ENCODE peak calls at places on chromosomes 7 and 10, in six cellular contexts. J, N, Q, G, W and S are unnamed samples.

GRCh38 chr7:8260871-8261707 is 878 bp downstream of the ICA1 start:
- DNase-seq in J (no peak), N (peak), Q (peak), G (no peak), W (no peak), S (peak)

GRCh38 chr10:5915451-5915850 is 25.4 kb downstream of the FBH1 start:
- DNase-seq in J (no peak), N (no peak), Q (no peak), G (no peak), W (no peak), S (no peak)

GRCh38 chr10:110504111-110504735 is 6.5 kb downstream of the DUSP5 start:
- DNase-seq in J (no peak), N (peak), Q (peak), G (peak), W (peak), S (no peak)

GRCh38 chr10:62763155-62763554 is 41.4 kb upstream of the ADO start:
- DNase-seq in J (no peak), N (no peak), Q (no peak), G (no peak), W (peak), S (no peak)

GRCh38 chr7:78786055-78786454 is 667.4 kb downstream of the MAGI2 start:
- DNase-seq in J (no peak), N (no peak), Q (no peak), G (no peak), W (no peak), S (no peak)

GRCh38 chr10:96238889-96239624 is 32.3 kb downstream of the BLNK start:
- DNase-seq in J (no peak), N (no peak), Q (no peak), G (no peak), W (no peak), S (peak)

GRCh38 chr10:75404335-75405200 is 3.0 kb upstream of the ZNF503 start:
- DNase-seq in J (no peak), N (peak), Q (no peak), G (no peak), W (no peak), S (peak)

GRCh38 chr10:29407280-29407858 is 118.5 kb downstream of the LYZL1 start:
- DNase-seq in J (no peak), N (no peak), Q (peak), G (no peak), W (no peak), S (no peak)

GRCh38 chr7:44057849-44058758 is 7.3 kb downstream of the PGAM2 start:
- DNase-seq in J (no peak), N (peak), Q (no peak), G (no peak), W (no peak), S (peak)

DNA sequence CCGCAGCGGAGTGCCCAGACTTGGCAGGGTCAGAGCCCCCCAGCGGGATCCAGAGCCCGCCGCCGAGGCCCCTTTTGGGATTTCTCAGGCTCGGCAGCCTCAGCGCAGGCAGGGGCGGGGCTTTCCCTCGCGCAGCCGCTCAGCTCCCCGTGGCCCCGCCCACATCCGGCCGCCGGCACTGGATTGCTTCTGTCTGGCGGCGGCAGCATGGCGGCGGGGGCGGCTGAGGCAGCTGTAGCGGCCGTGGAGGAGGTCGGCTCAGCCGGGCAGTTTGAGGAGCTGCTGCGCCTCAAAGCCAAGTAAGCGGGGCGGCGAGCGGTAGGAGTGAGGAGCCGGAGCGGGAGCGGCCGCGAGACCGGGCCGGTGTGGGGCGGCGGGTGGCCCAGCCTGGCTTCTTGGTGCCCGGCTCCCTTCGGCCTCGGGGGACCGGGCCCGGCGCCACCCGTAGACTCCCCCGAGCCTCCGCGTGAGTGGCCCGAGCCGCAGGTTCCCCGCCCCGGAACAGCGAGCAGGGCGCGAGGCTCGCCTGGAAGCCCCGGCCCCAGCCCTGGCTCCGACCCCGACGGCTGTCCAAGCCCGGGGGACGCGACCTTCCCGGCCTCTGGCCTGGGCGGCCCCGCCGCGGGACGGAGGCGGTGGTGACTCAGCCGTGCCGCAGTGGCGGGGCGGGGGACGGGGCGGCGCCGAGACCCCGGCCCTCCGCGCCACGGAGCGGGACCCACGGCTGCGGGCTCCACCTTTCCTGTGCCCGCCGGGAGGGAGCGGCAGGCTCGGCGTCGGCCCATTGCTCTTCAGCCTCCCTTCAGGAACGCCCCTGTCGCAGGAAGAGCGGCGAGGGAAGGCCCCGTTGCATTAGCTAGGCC is at the start of gene GLRX3:
- DNase-seq in J (peak), N (peak), Q (peak), G (no peak), W (peak), S (peak)
- TF ChIP-seq CTCF in J (no peak), N (no peak), Q (no peak), G (no peak), W (no peak), S (no peak)

GRCh38 chr7:40346554-40346953 is 211.7 kb downstream of the SUGCT start:
- DNase-seq in J (no peak), N (no peak), Q (no peak), G (no peak), W (no peak), S (no peak)

GRCh38 chr7:40350100-40350499 is 215.3 kb downstream of the SUGCT start:
- DNase-seq in J (no peak), N (no peak), Q (no peak), G (no peak), W (no peak), S (no peak)

GRCh38 chr7:40348126-40348728 is 213.4 kb downstream of the SUGCT start:
- DNase-seq in J (no peak), N (no peak), Q (no peak), G (no peak), W (no peak), S (no peak)
- H3K4me3 ChIP-seq in J (no peak), N (no peak), Q (no peak), G (no peak), W (no peak), S (no peak)

GRCh38 chr7:4641091-4641666 is 40.9 kb upstream of the FOXK1 start:
- DNase-seq in J (no peak), N (no peak), Q (no peak), G (no peak), W (no peak), S (no peak)

GRCh38 chr7:4638781-4639575 is 43.1 kb upstream of the FOXK1 start:
- DNase-seq in J (no peak), N (no peak), Q (no peak), G (no peak), W (no peak), S (no peak)

GRCh38 chr7:4645241-4645640 is 36.9 kb upstream of the FOXK1 start:
- DNase-seq in J (no peak), N (no peak), Q (no peak), G (no peak), W (no peak), S (no peak)

GRCh38 chr7:4642468-4643203 is 39.5 kb upstream of the FOXK1 start:
- DNase-seq in J (no peak), N (no peak), Q (peak), G (no peak), W (no peak), S (no peak)

GRCh38 chr7:4641667-4642467 is 40.2 kb upstream of the FOXK1 start:
- DNase-seq in J (peak), N (peak), Q (peak), G (peak), W (peak), S (peak)
- TF ChIP-seq CTCF in J (peak), N (peak), Q (peak), G (peak), W (peak), S (peak)

GRCh38 chr7:100432053-100432452 is 2.4 kb downstream of the MEPCE start:
- DNase-seq in J (no peak), N (no peak), Q (no peak), G (no peak), W (no peak), S (no peak)
- H3K4me3 ChIP-seq in J (no peak), N (no peak), Q (peak), G (peak), W (no peak), S (peak)

DNA sequence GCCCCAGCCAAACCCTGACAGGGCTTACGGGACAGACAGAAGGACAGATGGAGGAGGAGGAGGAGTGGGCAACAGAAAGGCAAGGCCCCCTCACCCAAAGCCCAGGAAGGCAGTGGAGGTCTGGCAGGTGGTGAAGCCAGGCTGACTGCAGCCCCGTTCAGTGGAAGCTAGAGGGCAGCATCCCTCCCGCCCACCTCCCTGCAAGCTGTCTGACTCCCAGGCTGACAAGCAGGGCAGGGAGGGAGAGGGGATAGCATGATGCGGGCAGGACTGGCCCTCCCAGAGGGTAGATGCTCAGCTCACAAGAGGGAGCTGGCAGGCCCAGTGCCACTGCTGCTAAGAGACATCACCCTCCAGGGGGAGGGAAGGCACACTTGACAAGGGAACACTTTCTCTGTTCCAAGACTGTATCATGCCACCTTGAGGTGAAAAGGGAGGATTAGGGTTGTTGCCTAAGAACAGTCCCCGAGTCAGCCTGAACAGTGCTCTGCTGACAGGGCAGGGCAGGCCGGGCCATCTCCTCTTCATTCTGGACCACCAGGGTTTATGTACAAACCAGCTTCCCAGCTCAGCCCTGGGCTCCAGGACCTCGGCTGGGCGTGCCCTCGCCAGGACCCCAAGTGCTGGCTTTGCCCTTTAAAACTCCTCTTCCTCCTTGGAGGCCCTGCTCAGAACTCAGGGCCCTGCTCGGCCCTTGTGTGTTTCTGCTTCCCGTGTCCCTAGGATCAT is 61.8 kb downstream of the RASGEF1A start:
- DNase-seq in J (no peak), N (peak), Q (peak), G (peak), W (peak), S (peak)
- TF ChIP-seq CTCF in J (peak), N (peak), Q (peak), G (peak), W (peak), S (peak)

DNA sequence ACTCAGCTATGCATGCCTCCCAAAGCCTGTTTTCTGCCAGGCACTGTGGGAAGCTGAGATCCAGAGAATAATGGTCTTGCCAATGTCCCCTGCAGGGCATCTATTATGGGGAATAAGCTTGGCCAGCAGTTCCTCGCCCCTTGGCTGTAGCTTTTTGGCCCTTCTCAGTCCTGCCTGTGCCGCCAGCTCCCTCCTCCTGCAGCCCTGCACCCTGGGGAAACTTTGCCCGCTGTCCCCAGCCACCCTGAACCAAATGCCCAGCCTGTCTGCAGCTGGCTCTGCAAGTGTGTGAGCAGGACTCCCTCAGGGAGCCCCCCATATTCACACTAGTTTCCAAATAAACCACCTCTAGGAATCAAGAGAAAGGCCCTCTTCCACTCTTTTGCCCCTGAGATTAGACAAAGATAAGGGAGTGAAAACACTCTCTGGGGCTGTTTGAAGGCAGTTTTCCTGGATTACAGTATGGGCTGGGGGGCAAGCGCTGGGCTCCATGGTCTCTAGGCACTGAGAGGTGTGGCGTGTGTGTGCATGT is 867 bp downstream of the AQP1 start:
- DNase-seq in J (no peak), N (no peak), Q (no peak), G (no peak), W (no peak), S (no peak)
- H3K4me3 ChIP-seq in J (no peak), N (peak), Q (no peak), G (no peak), W (peak), S (no peak)

GRCh38 chr10:72375173-72375572 is 20.5 kb upstream of the DNAJB12 start:
- DNase-seq in J (no peak), N (no peak), Q (no peak), G (no peak), W (no peak), S (no peak)
- TF ChIP-seq CTCF in J (no peak), N (no peak), Q (no peak), G (peak), W (no peak), S (no peak)

GRCh38 chr10:18377898-18378297 is 237.7 kb downstream of the CACNB2 start:
- DNase-seq in J (no peak), N (no peak), Q (no peak), G (no peak), W (no peak), S (no peak)
- H3K4me3 ChIP-seq in J (no peak), N (no peak), Q (no peak), G (no peak), W (no peak), S (no peak)

DNA sequence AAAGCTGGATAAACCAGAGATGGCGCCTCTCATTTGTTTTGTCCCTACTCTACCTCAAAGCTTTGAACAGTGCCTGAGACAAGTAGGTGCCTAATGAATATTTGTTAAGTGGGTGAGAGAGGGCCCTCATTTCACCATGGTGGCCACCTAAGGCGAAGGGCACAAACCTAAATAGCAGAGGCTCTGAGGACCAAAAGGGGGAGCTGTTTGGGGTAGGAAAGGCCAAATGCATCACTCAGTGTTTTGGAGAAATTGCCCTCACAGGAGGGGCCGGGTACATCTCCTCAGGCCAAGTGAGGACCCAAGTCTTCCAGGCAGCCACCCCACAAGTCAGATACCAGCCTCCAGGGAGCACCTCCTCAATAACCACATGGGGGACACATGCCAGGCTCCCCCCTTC is 14.0 kb downstream of the IMPDH1 start:
- DNase-seq in J (no peak), N (no peak), Q (no peak), G (no peak), W (no peak), S (no peak)
- TF ChIP-seq CTCF in J (no peak), N (no peak), Q (peak), G (no peak), W (peak), S (peak)

GRCh38 chr10:1240341-1240775 is 184.2 kb downstream of the WDR37 start:
- DNase-seq in J (no peak), N (no peak), Q (no peak), G (no peak), W (no peak), S (no peak)
- H3K4me3 ChIP-seq in J (no peak), N (no peak), Q (no peak), G (no peak), W (no peak), S (no peak)